ENCODE peak calls at places on chromosomes 5 and 9, in four cellular contexts. C, L, Q and O are unnamed samples.

GRCh38 chr5:141543053-141543452 is 54.2 kb downstream of the PCDHGC5 start:
- DNase-seq in L (no peak), C (no peak), Q (no peak), O (no peak)

GRCh38 chr5:172005708-172006377 is 595 bp downstream of the FBXW11 start:
- DNase-seq in L (peak; percentile 22), C (peak; percentile 29), Q (peak; percentile 47), O (peak; percentile 44)

GRCh38 chr5:139105621-139106071 is 92.5 kb downstream of the SIL1 start:
- DNase-seq in Q (no peak), C (no peak), L (peak; percentile 25), O (peak; percentile 67)

GRCh38 chr5:66981266-66981665 is 215.3 kb downstream of the CD180 start:
- DNase-seq in L (no peak), Q (no peak), C (no peak), O (no peak)

GRCh38 chr9:7320139-7320538 is 479.4 kb downstream of the DMAC1 start:
- DNase-seq in L (peak; percentile 37), C (no peak), Q (peak; percentile 76), O (peak; percentile 42)

GRCh38 chr5:61604076-61604475 is 272.0 kb downstream of the ZSWIM6 start:
- DNase-seq in C (no peak), Q (no peak), L (no peak), O (no peak)

GRCh38 chr9:137881591-137882505 is 4.3 kb downstream of the CACNA1B start:
- DNase-seq in Q (peak; percentile 35), C (no peak), L (peak; percentile 8), O (peak; percentile 84)

GRCh38 chr5:15611008-15611407 is 111.0 kb downstream of the FBXL7 start:
- DNase-seq in L (no peak), Q (no peak), C (no peak), O (no peak)

GRCh38 chr5:90940227-90940995 is 381.8 kb downstream of the ADGRV1 start:
- DNase-seq in C (peak; percentile 21), L (no peak), Q (no peak), O (no peak)

GRCh38 chr5:136559651-136560050 is 194.3 kb upstream of the TRPC7 start:
- DNase-seq in L (no peak), C (no peak), Q (no peak), O (no peak)

GRCh38 chr5:176770431-176770830 is 39.9 kb upstream of the UNC5A start:
- DNase-seq in Q (no peak), L (no peak), C (no peak), O (no peak)

GRCh38 chr5:112692472-112692871 is 45.2 kb upstream of the APC start:
- DNase-seq in Q (no peak), L (no peak), C (no peak), O (no peak)

GRCh38 chr5:33936381-33937016 is at the start of gene RXFP3:
- DNase-seq in C (no peak), L (peak; percentile 37), Q (no peak), O (peak; percentile 86)

GRCh38 chr9:614421-614820 is 227.1 kb upstream of the DMRT1 start:
- DNase-seq in Q (peak; percentile 56), L (peak; percentile 27), C (no peak), O (no peak)

GRCh38 chr5:177195307-177195952 is 61.9 kb downstream of the NSD1 start:
- DNase-seq in L (no peak), Q (peak; percentile 21), C (no peak), O (no peak)

GRCh38 chr9:126702501-126703329 is 89.0 kb downstream of the LMX1B start:
- DNase-seq in L (peak; percentile 67), Q (peak; percentile 66), C (peak; percentile 45), O (peak; percentile 96)

GRCh38 chr9:124368692-124369091 is 46.5 kb downstream of the PSMB7 start:
- DNase-seq in L (no peak), Q (no peak), C (no peak), O (no peak)